ENCODE peak calls at places on chromosomes 13 and 19, in ten cellular contexts. O is cardiac muscle cell, X is HCT116, J is A549, D is ascending aorta, K is adrenal gland, W is A673, N is tibial nerve, Y is tibial artery, T is H9. R is an unnamed sample. For H3K4me1, the result is how much of the 10 kb centered on the place peaks cover.

GRCh38 chr13:49292742-49293498 is 45.2 kb downstream of the CDADC1 start:
- DNase-seq in X (no peak), O (peak), N (no peak), T (no peak), K (peak), J (no peak), W (peak), Y (peak), D (peak), R (peak)

GRCh38 chr13:50248537-50249521 is 233.6 kb downstream of the KCNRG start:
- DNase-seq in Y (no peak), J (no peak), N (no peak), K (no peak), T (no peak), W (no peak), D (no peak), O (no peak), X (no peak), R (no peak)

GRCh38 chr13:40329682-40330485 is 336.6 kb downstream of the FOXO1 start:
- DNase-seq in D (no peak), O (peak), K (no peak), Y (no peak), X (no peak), N (no peak), J (no peak), W (no peak), T (no peak), R (no peak)

GRCh38 chr13:25699056-25699455 is 327.3 kb downstream of the ATP8A2 start:
- DNase-seq in X (no peak), W (no peak), K (peak), J (no peak), Y (no peak), N (no peak), T (no peak), O (no peak), D (no peak), R (no peak)

GRCh38 chr13:94703721-94704314 is 8.5 kb downstream of the SOX21 start:
- DNase-seq in Y (no peak), T (no peak), N (no peak), J (no peak), X (no peak), K (no peak), W (no peak), O (no peak), D (no peak), R (no peak)

GRCh38 chr13:112782433-112783010 is 92.7 kb downstream of the ATP11A start:
- DNase-seq in N (no peak), K (peak), X (no peak), O (no peak), D (no peak), W (no peak), Y (no peak), T (no peak), J (no peak), R (no peak)

GRCh38 chr13:42211704-42212103 is 60.2 kb upstream of the AKAP11 start:
- DNase-seq in W (peak), T (no peak), N (no peak), Y (no peak), K (no peak), X (no peak), D (no peak), J (peak), O (no peak), R (no peak)

GRCh38 chr13:70964124-70964523 is 855.9 kb upstream of the KLHL1 start:
- DNase-seq in O (no peak), Y (no peak), X (no peak), K (no peak), T (no peak), N (no peak), W (peak), J (peak), D (no peak), R (no peak)

GRCh38 chr13:98052412-98052811 is 90.5 kb upstream of the FARP1 start:
- DNase-seq in Y (no peak), J (no peak), N (no peak), K (no peak), D (no peak), X (no peak), O (no peak), T (no peak), W (no peak), R (no peak)

GRCh38 chr13:44904982-44905381 is 84.3 kb downstream of the NUFIP1 start:
- DNase-seq in J (peak), T (no peak), K (peak), Y (peak), X (no peak), O (peak), N (peak), D (peak), W (no peak), R (peak)

GRCh38 chr19:22595918-22596341 is 38.2 kb upstream of the ZNF492 start:
- DNase-seq in X (no peak), O (no peak), Y (peak), T (no peak), J (no peak), W (no peak), D (peak), K (peak), N (peak), R (no peak)

GRCh38 chr19:6743714-6744380 is 4.4 kb downstream of the TRIP10 start:
- DNase-seq in O (no peak), W (peak), Y (no peak), N (no peak), K (no peak), X (no peak), D (no peak), T (no peak), J (no peak), R (no peak)

GRCh38 chr19:18999896-19000620 is 33.3 kb downstream of the SUGP2 start:
- DNase-seq in D (no peak), J (peak), T (no peak), K (no peak), W (no peak), Y (no peak), N (no peak), X (no peak), O (peak), R (no peak)

GRCh38 chr13:77312311-77312710 is 14.6 kb downstream of the MYCBP2 start:
- DNase-seq in X (no peak), N (no peak), W (no peak), J (no peak), Y (no peak), K (no peak), O (no peak), D (no peak), T (no peak), R (no peak)

GRCh38 chr13:94335786-94336357 is 143.6 kb downstream of the DCT start:
- DNase-seq in Y (no peak), K (no peak), D (no peak), W (peak), X (no peak), N (no peak), J (no peak), O (no peak), T (no peak), R (no peak)

GRCh38 chr13:69324109-69324886 is 783.3 kb upstream of the ATXN8OS start:
- DNase-seq in D (no peak), T (no peak), J (peak), K (no peak), X (peak), O (no peak), Y (no peak), N (no peak), W (peak), R (no peak)

GRCh38 chr13:100721885-100722512 is 47.4 kb upstream of the TMTC4 start:
- DNase-seq in W (peak), J (peak), K (peak), T (peak), O (peak), Y (peak), X (peak), D (no peak), N (no peak), R (no peak)

GRCh38 chr19:41971363-41971762 is 12.2 kb upstream of the RABAC1 start:
- DNase-seq in N (no peak), K (no peak), T (no peak), D (no peak), O (no peak), Y (no peak), X (no peak), W (no peak), J (no peak), R (no peak)

GRCh38 chr19:42334697-42335373 is 9.4 kb downstream of the MEGF8 start:
- DNase-seq in X (no peak), K (no peak), D (no peak), N (no peak), O (no peak), Y (no peak), T (no peak), J (no peak), W (no peak), R (no peak)

GRCh38 chr13:64428196-64428595 is 2801.9 kb downstream of the PCDH9 start:
- DNase-seq in K (no peak), O (no peak), W (no peak), X (no peak), J (peak), T (no peak), N (no peak), D (no peak), Y (no peak), R (no peak)

GRCh38 chr19:42422576-42423461 is 4.4 kb downstream of the LIPE start:
- DNase-seq in T (peak), D (peak), N (no peak), K (no peak), W (peak), O (no peak), J (no peak), X (no peak), Y (no peak), R (no peak)

GRCh38 chr13:101714195-101714594 is 261.7 kb downstream of the ITGBL1 start:
- DNase-seq in Y (no peak), X (no peak), W (no peak), O (no peak), T (no peak), D (no peak), K (no peak), J (no peak), N (no peak), R (no peak)

GRCh38 chr13:100666124-100666523 is 8.5 kb downstream of the TMTC4 start:
- DNase-seq in T (no peak), K (no peak), O (peak), W (peak), N (no peak), Y (no peak), J (no peak), D (no peak), X (no peak), R (no peak)

GRCh38 chr19:6970478-6970877 is 50.8 kb downstream of the MBD3L2B start:
- DNase-seq in O (no peak), T (no peak), X (peak), N (no peak), W (peak), K (peak), D (no peak), J (peak), Y (no peak), R (no peak)

GRCh38 chr19:33055718-33056117 is 9.0 kb downstream of the RHPN2 start:
- DNase-seq in W (no peak), N (no peak), D (no peak), T (no peak), K (no peak), X (no peak), Y (no peak), J (no peak), O (peak), R (no peak)

GRCh38 chr19:36488118-36488815 is 1.1 kb downstream of the ZNF566 start:
- DNase-seq in W (no peak), T (no peak), K (no peak), O (no peak), J (no peak), D (no peak), X (no peak), N (no peak), Y (no peak), R (no peak)

GRCh38 chr19:32195706-32196610 is 149.5 kb upstream of the ZNF507 start:
- DNase-seq in O (no peak), N (no peak), W (no peak), Y (no peak), K (no peak), J (no peak), X (no peak), D (peak), T (no peak), R (no peak)

GRCh38 chr19:927044-927706 is 1.3 kb downstream of the ARID3A start:
- DNase-seq in O (peak), K (peak), Y (peak), J (no peak), D (peak), X (no peak), T (peak), N (peak), W (no peak), R (no peak)

GRCh38 chr19:58471736-58472135 is 4.4 kb upstream of the ZNF446 start:
- DNase-seq in T (peak), W (no peak), O (no peak), X (no peak), K (no peak), Y (no peak), J (no peak), N (no peak), D (no peak), R (no peak)

GRCh38 chr13:58884353-58884752 is 1252.8 kb downstream of the PCDH17 start:
- DNase-seq in X (no peak), W (no peak), O (no peak), J (no peak), N (no peak), K (no peak), T (no peak), Y (no peak), D (no peak), R (no peak)

GRCh38 chr13:97222934-97223710 is 989 bp downstream of the MBNL2 start:
- DNase-seq in W (peak), K (no peak), J (no peak), Y (no peak), D (no peak), T (no peak), O (no peak), X (no peak), N (no peak), R (no peak)

GRCh38 chr13:111429064-111429558 is 108.7 kb downstream of the TEX29 start:
- DNase-seq in N (no peak), W (peak), K (peak), T (peak), J (peak), Y (no peak), D (no peak), X (peak), O (peak), R (no peak)

GRCh38 chr19:29587518-29587986 is 18.5 kb upstream of the POP4 start:
- DNase-seq in T (no peak), D (peak), X (no peak), K (no peak), J (no peak), O (no peak), N (no peak), W (no peak), Y (no peak), R (no peak)

GRCh38 chr19:3803986-3804385 is 17.8 kb upstream of the MATK start:
- DNase-seq in W (no peak), K (no peak), X (no peak), Y (no peak), O (no peak), N (no peak), T (no peak), J (no peak), D (no peak), R (no peak)

GRCh38 chr19:3804429-3804828 is 18.2 kb upstream of the MATK start:
- DNase-seq in D (no peak), O (no peak), J (no peak), X (no peak), K (no peak), T (no peak), N (no peak), W (no peak), Y (no peak), R (no peak)

GRCh38 chr19:3803114-3803888 is 17.1 kb upstream of the MATK start:
- DNase-seq in J (no peak), D (no peak), N (no peak), W (no peak), X (no peak), K (no peak), O (no peak), Y (no peak), T (no peak), R (no peak)

GRCh38 chr19:3798137-3798536 is 12.0 kb upstream of the MATK start:
- DNase-seq in T (no peak), N (no peak), K (no peak), X (no peak), J (no peak), W (no peak), Y (no peak), D (no peak), O (no peak), R (no peak)

GRCh38 chr19:3801412-3802096 is 15.4 kb upstream of the MATK start:
- DNase-seq in Y (no peak), W (no peak), N (no peak), T (peak), X (no peak), K (no peak), O (peak), J (no peak), D (no peak), R (no peak)
- TF ChIP-seq CTCF in Y (no peak), W (no peak), N (no peak), T (peak), X (no peak), K (no peak), O (peak), J (no peak), D (no peak), R (no peak)

GRCh38 chr19:39142655-39143054 is 17.1 kb downstream of the PAK4 start:
- DNase-seq in J (no peak), X (no peak), D (no peak), N (no peak), Y (no peak), K (no peak), W (no peak), O (no peak), T (no peak), R (no peak)
- H3K4me1 ChIP-seq in J (under half), X (under half), D (under half), N (half or more), Y (under half), K (under half), W (under half), O (under half), T (under half), R (under half)

GRCh38 chr13:33279898-33280549 is 5.5 kb downstream of the STARD13 start:
- DNase-seq in K (peak), W (no peak), N (no peak), D (peak), T (no peak), X (no peak), O (peak), J (peak), Y (peak), R (no peak)
- TF ChIP-seq CTCF in K (no peak), W (no peak), N (no peak), D (no peak), T (no peak), X (no peak), O (no peak), J (no peak), Y (no peak), R (no peak)

DNA sequence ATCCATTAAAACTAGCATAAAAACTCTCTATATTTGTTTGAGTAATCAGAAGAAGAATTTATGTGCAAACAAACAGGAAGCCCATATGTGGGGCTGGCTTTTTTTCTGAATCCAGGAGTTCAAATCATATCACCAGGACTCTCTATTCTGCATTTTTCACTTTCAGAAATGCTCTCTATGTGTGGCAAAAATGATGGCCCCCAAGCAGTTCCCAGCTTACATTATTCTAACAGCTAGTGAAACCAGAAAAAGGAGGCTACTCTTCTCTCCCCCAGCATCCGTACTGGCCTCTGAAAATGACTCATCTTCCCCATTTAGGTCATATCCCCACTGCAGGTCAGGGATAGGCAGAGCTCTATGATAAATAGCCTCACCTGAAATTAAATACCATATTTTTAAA is 20.4 kb downstream of the RBM26 start:
- DNase-seq in D (no peak), N (no peak), J (no peak), K (no peak), T (no peak), O (no peak), Y (no peak), X (no peak), W (no peak), R (no peak)
- H3K4me1 ChIP-seq in D (under half), N (under half), J (under half), K (under half), T (under half), O (under half), Y (under half), X (under half), W (under half), R (under half)

GRCh38 chr19:17680235-17680722 is 7.9 kb downstream of the UNC13A start:
- DNase-seq in O (peak), K (peak), J (peak), D (peak), Y (peak), N (peak), T (peak), X (peak), W (peak), R (peak)
- TF ChIP-seq CTCF in O (no peak), K (no peak), J (no peak), D (no peak), Y (no peak), N (no peak), T (no peak), X (no peak), W (no peak), R (no peak)

DNA sequence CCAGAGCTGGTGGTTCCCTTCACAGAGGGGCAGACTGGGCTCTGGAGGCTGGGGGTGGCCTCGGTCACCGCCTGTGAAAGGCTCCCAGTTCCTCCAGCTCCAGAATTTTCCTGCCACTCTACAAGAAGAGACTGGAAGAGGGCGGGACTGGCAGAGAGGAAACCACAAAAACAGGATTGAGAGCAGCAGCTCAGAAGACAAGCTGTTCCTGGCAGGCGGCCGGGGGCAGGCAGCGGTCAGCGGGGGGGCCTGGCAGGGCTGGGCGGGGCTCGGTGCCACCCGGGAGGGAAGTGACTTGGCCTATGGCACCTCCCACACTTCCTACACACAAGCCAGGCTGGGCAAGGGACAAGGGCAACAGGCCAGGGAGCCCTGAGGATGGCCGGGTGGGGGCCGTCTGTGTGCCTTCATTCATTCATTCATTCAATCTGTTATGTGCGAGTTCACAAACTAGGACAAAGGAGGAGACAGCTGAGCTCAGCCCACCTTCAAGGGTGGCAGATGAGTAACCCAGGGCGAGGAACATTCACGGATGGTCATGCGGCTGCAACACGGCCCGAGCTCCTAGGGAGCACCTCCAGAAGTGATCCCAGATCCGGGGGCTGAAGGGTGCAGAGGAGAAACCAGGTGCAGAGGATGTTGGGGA is 16.9 kb upstream of the BTBD2 start:
- DNase-seq in O (peak), D (peak), K (peak), W (peak), J (peak), T (peak), N (peak), Y (peak), X (peak), R (peak)
- H3K4me1 ChIP-seq in O (under half), D (under half), K (under half), W (under half), J (under half), T (under half), N (half or more), Y (under half), X (half or more), R (under half)

DNA sequence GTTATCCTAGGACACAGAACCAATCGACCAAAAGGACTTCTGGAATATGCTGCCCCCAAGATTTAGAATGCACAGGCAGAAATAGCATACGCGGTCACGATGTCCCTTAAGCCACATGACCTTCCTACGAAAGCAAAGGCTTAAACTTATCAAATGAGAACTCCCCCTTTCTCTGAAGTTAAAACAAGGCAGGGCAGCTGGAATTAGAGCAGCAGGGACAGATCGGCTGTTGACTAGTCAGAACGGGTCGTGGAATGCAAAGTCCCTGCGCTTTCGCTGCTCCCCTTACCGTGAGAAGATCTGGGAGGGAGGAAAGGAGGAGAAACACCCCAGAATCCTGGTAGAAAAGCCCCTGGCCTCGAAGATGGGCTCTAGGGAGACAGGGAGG is 799 bp upstream of the USPL1 start:
- DNase-seq in Y (peak), K (peak), T (no peak), D (peak), W (peak), O (peak), X (peak), J (peak), N (peak), R (peak)
- TF ChIP-seq CTCF in Y (no peak), K (no peak), T (no peak), D (no peak), W (no peak), O (no peak), X (no peak), J (no peak), N (no peak), R (no peak)

GRCh38 chr19:14116918-14117578 is 514 bp downstream of the PRKACA start:
- DNase-seq in J (no peak), N (no peak), K (peak), D (no peak), T (no peak), W (no peak), O (no peak), Y (peak), X (no peak), R (no peak)
- H3K4me1 ChIP-seq in J (under half), N (under half), K (half or more), D (under half), T (under half), W (under half), O (under half), Y (half or more), X (under half), R (half or more)

R was measured in thoracic aorta.